ENCODE peak calls at places on chromosomes 11 and 22, in eight cellular contexts. One of them, this sample, is unnamed.

GRCh38 chr11:43298397-43298796 is 13.4 kb upstream of the API5 start:
- DNase-seq in stimulated activated CD4-positive, alpha-beta T cell treated with anti-CD3 and anti-CD28 coated beads, TNF-alpha, amount 100 ng/mL, for 1 hour: no peak
- DNase-seq in anterior cingulate cortex: no peak
- DNase-seq in head of caudate nucleus: no peak
- DNase-seq in NCI-H748 treated with DMSO at 0.1 percent for 48 hours: no peak
- DNase-seq in uterus: no peak
- DNase-seq in amygdala: no peak
- DNase-seq in colonic mucosa: no peak
- DNase-seq in this sample: no peak

GRCh38 chr11:84091212-84091986 is 805.2 kb upstream of the CCDC90B start:
- DNase-seq in stimulated activated CD4-positive, alpha-beta T cell treated with anti-CD3 and anti-CD28 coated beads, TNF-alpha, amount 100 ng/mL, for 1 hour: no peak
- DNase-seq in anterior cingulate cortex: no peak
- DNase-seq in head of caudate nucleus: peak
- DNase-seq in NCI-H748 treated with DMSO at 0.1 percent for 48 hours: no peak
- DNase-seq in uterus: no peak
- DNase-seq in amygdala: no peak
- DNase-seq in colonic mucosa: no peak
- DNase-seq in this sample: no peak

GRCh38 chr11:121082670-121083069 is 18.4 kb upstream of the TECTA start:
- DNase-seq in stimulated activated CD4-positive, alpha-beta T cell treated with anti-CD3 and anti-CD28 coated beads, TNF-alpha, amount 100 ng/mL, for 1 hour: no peak
- DNase-seq in anterior cingulate cortex: no peak
- DNase-seq in head of caudate nucleus: no peak
- DNase-seq in NCI-H748 treated with DMSO at 0.1 percent for 48 hours: no peak
- DNase-seq in uterus: no peak
- DNase-seq in amygdala: no peak
- DNase-seq in colonic mucosa: no peak
- DNase-seq in this sample: no peak

GRCh38 chr11:134536219-134536618 is 124.2 kb upstream of the B3GAT1 start:
- DNase-seq in stimulated activated CD4-positive, alpha-beta T cell treated with anti-CD3 and anti-CD28 coated beads, TNF-alpha, amount 100 ng/mL, for 1 hour: no peak
- DNase-seq in anterior cingulate cortex: no peak
- DNase-seq in head of caudate nucleus: no peak
- DNase-seq in NCI-H748 treated with DMSO at 0.1 percent for 48 hours: no peak
- DNase-seq in uterus: peak
- DNase-seq in amygdala: no peak
- DNase-seq in colonic mucosa: no peak
- DNase-seq in this sample: no peak

GRCh38 chr11:134228625-134229024 is 4.2 kb downstream of the VPS26B start:
- DNase-seq in stimulated activated CD4-positive, alpha-beta T cell treated with anti-CD3 and anti-CD28 coated beads, TNF-alpha, amount 100 ng/mL, for 1 hour: no peak
- DNase-seq in anterior cingulate cortex: no peak
- DNase-seq in head of caudate nucleus: no peak
- DNase-seq in NCI-H748 treated with DMSO at 0.1 percent for 48 hours: no peak
- DNase-seq in uterus: no peak
- DNase-seq in amygdala: no peak
- DNase-seq in colonic mucosa: no peak
- DNase-seq in this sample: no peak

GRCh38 chr11:46361283-46362145 is 14.3 kb downstream of the DGKZ start:
- DNase-seq in stimulated activated CD4-positive, alpha-beta T cell treated with anti-CD3 and anti-CD28 coated beads, TNF-alpha, amount 100 ng/mL, for 1 hour: no peak
- DNase-seq in anterior cingulate cortex: peak
- DNase-seq in head of caudate nucleus: peak
- DNase-seq in NCI-H748 treated with DMSO at 0.1 percent for 48 hours: no peak
- DNase-seq in uterus: no peak
- DNase-seq in amygdala: peak
- DNase-seq in colonic mucosa: no peak
- DNase-seq in this sample: peak

GRCh38 chr11:95835768-95836488 is 45.6 kb downstream of the CEP57 start:
- DNase-seq in stimulated activated CD4-positive, alpha-beta T cell treated with anti-CD3 and anti-CD28 coated beads, TNF-alpha, amount 100 ng/mL, for 1 hour: peak
- DNase-seq in anterior cingulate cortex: peak
- DNase-seq in head of caudate nucleus: peak
- DNase-seq in NCI-H748 treated with DMSO at 0.1 percent for 48 hours: peak
- DNase-seq in uterus: peak
- DNase-seq in amygdala: no peak
- DNase-seq in colonic mucosa: peak
- DNase-seq in this sample: peak

GRCh38 chr22:49308300-49308699 is 519.4 kb downstream of the BRD1 start:
- DNase-seq in stimulated activated CD4-positive, alpha-beta T cell treated with anti-CD3 and anti-CD28 coated beads, TNF-alpha, amount 100 ng/mL, for 1 hour: no peak
- DNase-seq in anterior cingulate cortex: no peak
- DNase-seq in head of caudate nucleus: peak
- DNase-seq in NCI-H748 treated with DMSO at 0.1 percent for 48 hours: no peak
- DNase-seq in uterus: no peak
- DNase-seq in amygdala: no peak
- DNase-seq in colonic mucosa: peak
- DNase-seq in this sample: no peak

GRCh38 chr11:95500466-95500865 is 269.5 kb upstream of the SESN3 start:
- DNase-seq in stimulated activated CD4-positive, alpha-beta T cell treated with anti-CD3 and anti-CD28 coated beads, TNF-alpha, amount 100 ng/mL, for 1 hour: no peak
- DNase-seq in anterior cingulate cortex: no peak
- DNase-seq in head of caudate nucleus: no peak
- DNase-seq in NCI-H748 treated with DMSO at 0.1 percent for 48 hours: no peak
- DNase-seq in uterus: no peak
- DNase-seq in amygdala: no peak
- DNase-seq in colonic mucosa: no peak
- DNase-seq in this sample: no peak

GRCh38 chr11:35247428-35247827 is 108.5 kb downstream of the CD44 start:
- DNase-seq in stimulated activated CD4-positive, alpha-beta T cell treated with anti-CD3 and anti-CD28 coated beads, TNF-alpha, amount 100 ng/mL, for 1 hour: no peak
- DNase-seq in anterior cingulate cortex: no peak
- DNase-seq in head of caudate nucleus: no peak
- DNase-seq in NCI-H748 treated with DMSO at 0.1 percent for 48 hours: no peak
- DNase-seq in uterus: peak
- DNase-seq in amygdala: no peak
- DNase-seq in colonic mucosa: no peak
- DNase-seq in this sample: no peak

GRCh38 chr11:11390068-11390775 is 37.2 kb upstream of the CSNK2A3 start:
- DNase-seq in stimulated activated CD4-positive, alpha-beta T cell treated with anti-CD3 and anti-CD28 coated beads, TNF-alpha, amount 100 ng/mL, for 1 hour: no peak
- DNase-seq in anterior cingulate cortex: no peak
- DNase-seq in head of caudate nucleus: no peak
- DNase-seq in NCI-H748 treated with DMSO at 0.1 percent for 48 hours: no peak
- DNase-seq in uterus: no peak
- DNase-seq in amygdala: no peak
- DNase-seq in colonic mucosa: no peak
- DNase-seq in this sample: no peak

GRCh38 chr11:18372187-18372586 is 22.2 kb upstream of the LDHA start:
- DNase-seq in stimulated activated CD4-positive, alpha-beta T cell treated with anti-CD3 and anti-CD28 coated beads, TNF-alpha, amount 100 ng/mL, for 1 hour: no peak
- DNase-seq in anterior cingulate cortex: no peak
- DNase-seq in head of caudate nucleus: no peak
- DNase-seq in NCI-H748 treated with DMSO at 0.1 percent for 48 hours: no peak
- DNase-seq in uterus: no peak
- DNase-seq in amygdala: no peak
- DNase-seq in colonic mucosa: no peak
- DNase-seq in this sample: no peak

GRCh38 chr11:71251761-71252433 is 480 bp downstream of the SHANK2 start:
- DNase-seq in stimulated activated CD4-positive, alpha-beta T cell treated with anti-CD3 and anti-CD28 coated beads, TNF-alpha, amount 100 ng/mL, for 1 hour: no peak
- DNase-seq in anterior cingulate cortex: no peak
- DNase-seq in head of caudate nucleus: peak
- DNase-seq in NCI-H748 treated with DMSO at 0.1 percent for 48 hours: no peak
- DNase-seq in uterus: no peak
- DNase-seq in amygdala: no peak
- DNase-seq in colonic mucosa: peak
- DNase-seq in this sample: no peak

GRCh38 chr22:40687706-40688105 is 8.4 kb downstream of the MCHR1 start:
- DNase-seq in stimulated activated CD4-positive, alpha-beta T cell treated with anti-CD3 and anti-CD28 coated beads, TNF-alpha, amount 100 ng/mL, for 1 hour: no peak
- DNase-seq in anterior cingulate cortex: no peak
- DNase-seq in head of caudate nucleus: no peak
- DNase-seq in NCI-H748 treated with DMSO at 0.1 percent for 48 hours: no peak
- DNase-seq in uterus: no peak
- DNase-seq in amygdala: no peak
- DNase-seq in colonic mucosa: no peak
- DNase-seq in this sample: no peak

GRCh38 chr22:27719535-27720227 is 81.9 kb downstream of the MN1 start:
- DNase-seq in stimulated activated CD4-positive, alpha-beta T cell treated with anti-CD3 and anti-CD28 coated beads, TNF-alpha, amount 100 ng/mL, for 1 hour: no peak
- DNase-seq in anterior cingulate cortex: peak
- DNase-seq in head of caudate nucleus: peak
- DNase-seq in NCI-H748 treated with DMSO at 0.1 percent for 48 hours: no peak
- DNase-seq in uterus: no peak
- DNase-seq in amygdala: peak
- DNase-seq in colonic mucosa: peak
- DNase-seq in this sample: peak

GRCh38 chr11:1876361-1877063 is 15.2 kb downstream of the PRR33 start:
- DNase-seq in stimulated activated CD4-positive, alpha-beta T cell treated with anti-CD3 and anti-CD28 coated beads, TNF-alpha, amount 100 ng/mL, for 1 hour: no peak
- DNase-seq in anterior cingulate cortex: no peak
- DNase-seq in head of caudate nucleus: no peak
- DNase-seq in NCI-H748 treated with DMSO at 0.1 percent for 48 hours: no peak
- DNase-seq in uterus: peak
- DNase-seq in amygdala: no peak
- DNase-seq in colonic mucosa: peak
- DNase-seq in this sample: no peak

GRCh38 chr11:128716661-128717210 is 22.9 kb downstream of the FLI1 start:
- DNase-seq in stimulated activated CD4-positive, alpha-beta T cell treated with anti-CD3 and anti-CD28 coated beads, TNF-alpha, amount 100 ng/mL, for 1 hour: no peak
- DNase-seq in anterior cingulate cortex: no peak
- DNase-seq in head of caudate nucleus: no peak
- DNase-seq in NCI-H748 treated with DMSO at 0.1 percent for 48 hours: no peak
- DNase-seq in uterus: no peak
- DNase-seq in amygdala: no peak
- DNase-seq in colonic mucosa: no peak
- DNase-seq in this sample: no peak

GRCh38 chr11:23620617-23621016 is 760.3 kb upstream of the CCDC179 start:
- DNase-seq in stimulated activated CD4-positive, alpha-beta T cell treated with anti-CD3 and anti-CD28 coated beads, TNF-alpha, amount 100 ng/mL, for 1 hour: no peak
- DNase-seq in anterior cingulate cortex: no peak
- DNase-seq in head of caudate nucleus: no peak
- DNase-seq in NCI-H748 treated with DMSO at 0.1 percent for 48 hours: no peak
- DNase-seq in uterus: no peak
- DNase-seq in amygdala: no peak
- DNase-seq in colonic mucosa: no peak
- DNase-seq in this sample: no peak

GRCh38 chr11:69669486-69669885 is 5.7 kb downstream of the LTO1 start:
- DNase-seq in stimulated activated CD4-positive, alpha-beta T cell treated with anti-CD3 and anti-CD28 coated beads, TNF-alpha, amount 100 ng/mL, for 1 hour: no peak
- DNase-seq in anterior cingulate cortex: no peak
- DNase-seq in head of caudate nucleus: no peak
- DNase-seq in NCI-H748 treated with DMSO at 0.1 percent for 48 hours: no peak
- DNase-seq in uterus: peak
- DNase-seq in amygdala: no peak
- DNase-seq in colonic mucosa: no peak
- DNase-seq in this sample: no peak

This sample was measured in hippocampal formation.